ENCODE peak calls at places on chromosomes 3 and 15, in seven cellular contexts. X, Y, V, J, C, E and D are unnamed samples.
A peak's percentile ranks its signal among the peaks of the same experiment; 100 is the strongest.

GRCh38 chr3:141336672-141337522 is 31.4 kb upstream of the ZBTB38 start:
- DNase-seq in Y (peak; percentile 45), E (no peak), V (no peak), X (no peak), C (no peak), J (no peak), D (peak; percentile 72)

GRCh38 chr3:42144209-42144608 is 53.1 kb downstream of the TRAK1 start:
- DNase-seq in C (no peak), J (no peak), X (no peak), E (no peak), Y (no peak), V (no peak), D (no peak)

GRCh38 chr3:154602241-154602640 is 172.3 kb upstream of the GPR149 start:
- DNase-seq in E (no peak), J (no peak), Y (no peak), X (no peak), C (no peak), V (no peak), D (no peak)

GRCh38 chr3:127792664-127793292 is 29.5 kb downstream of the MGLL start:
- DNase-seq in C (peak; percentile 90), Y (peak; percentile 87), E (no peak), V (no peak), J (peak; percentile 90), X (no peak), D (peak; percentile 71)

GRCh38 chr3:47243748-47244147 is 38.9 kb downstream of the KIF9 start:
- DNase-seq in X (no peak), J (no peak), C (no peak), Y (no peak), V (no peak), E (no peak), D (no peak)

GRCh38 chr3:143000525-143000924 is 845 bp upstream of the U2SURP start:
- DNase-seq in E (no peak), C (peak; percentile 24), J (no peak), V (no peak), X (no peak), Y (no peak), D (peak; percentile 66)

GRCh38 chr3:68206524-68207117 is 552.2 kb upstream of the SUCLG2 start:
- DNase-seq in E (no peak), Y (no peak), X (no peak), J (no peak), C (peak; percentile 7), V (no peak), D (peak; percentile 5)

GRCh38 chr15:57327985-57328471 is 48.3 kb upstream of the CGNL1 start:
- DNase-seq in X (no peak), V (no peak), C (no peak), Y (peak; percentile 95), J (no peak), E (no peak), D (no peak)

GRCh38 chr3:71584216-71585061 is 911 bp upstream of the FOXP1 start:
- DNase-seq in C (peak; percentile 56), Y (no peak), J (peak; percentile 89), X (peak; percentile 65), V (peak; percentile 47), E (peak; percentile 16), D (peak; percentile 36)

GRCh38 chr15:66823601-66824000 is 121.6 kb downstream of the SMAD6 start:
- DNase-seq in J (no peak), X (no peak), C (no peak), Y (no peak), E (no peak), V (no peak), D (no peak)

GRCh38 chr3:30401971-30402370 is 204.4 kb upstream of the TGFBR2 start:
- DNase-seq in C (peak; percentile 33), J (no peak), X (no peak), Y (peak; percentile 16), E (no peak), V (no peak), D (no peak)

GRCh38 chr3:88509582-88509981 is 359.8 kb downstream of the C3orf38 start:
- DNase-seq in E (no peak), Y (no peak), V (no peak), X (no peak), J (no peak), C (no peak), D (no peak)

GRCh38 chr3:123346726-123347125 is 102.2 kb downstream of the ADCY5 start:
- DNase-seq in X (no peak), V (no peak), C (no peak), J (no peak), Y (no peak), E (no peak), D (no peak)

GRCh38 chr3:29758108-29759020 is 477.5 kb downstream of the RBMS3 start:
- DNase-seq in C (peak; percentile 93), V (no peak), J (no peak), E (no peak), X (no peak), Y (peak; percentile 80), D (peak; percentile 24)

GRCh38 chr3:39910828-39911464 is 101.5 kb downstream of the MYRIP start:
- DNase-seq in Y (no peak), E (no peak), J (no peak), C (peak; percentile 8), X (no peak), V (no peak), D (no peak)

GRCh38 chr15:90845201-90845949 is 23.0 kb upstream of the FURIN start:
- DNase-seq in V (no peak), Y (peak; percentile 79), X (peak; percentile 87), J (no peak), E (no peak), C (peak; percentile 70), D (peak; percentile 86)

GRCh38 chr3:100289339-100289738 is 28.5 kb downstream of the TBC1D23 start:
- DNase-seq in E (no peak), J (no peak), Y (no peak), C (no peak), X (no peak), V (no peak), D (no peak)

GRCh38 chr3:186879776-186880175 is 37.3 kb downstream of the ADIPOQ start:
- DNase-seq in C (no peak), J (no peak), E (no peak), Y (no peak), X (no peak), V (no peak), D (no peak)

GRCh38 chr15:79399591-79399990 is 32.5 kb upstream of the MINAR1 start:
- DNase-seq in X (no peak), E (no peak), V (no peak), J (no peak), Y (no peak), C (no peak), D (no peak)

GRCh38 chr15:75942464-75942863 is 38.8 kb downstream of the FBXO22 start:
- DNase-seq in X (no peak), J (no peak), V (no peak), Y (no peak), E (no peak), C (no peak), D (no peak)

GRCh38 chr15:47737424-47737823 is 20.1 kb downstream of the SEMA6D start:
- DNase-seq in E (no peak), C (no peak), Y (no peak), J (no peak), X (no peak), V (no peak), D (no peak)

GRCh38 chr3:25587526-25587925 is 77.2 kb downstream of the TOP2B start:
- DNase-seq in C (peak; percentile 60), Y (no peak), E (no peak), V (no peak), J (no peak), X (no peak), D (no peak)

GRCh38 chr3:41330465-41330864 is 131.2 kb downstream of the CTNNB1 start:
- DNase-seq in C (no peak), E (no peak), Y (no peak), X (no peak), V (no peak), J (no peak), D (peak; percentile 14)

GRCh38 chr3:100317928-100318327 is 16.6 kb upstream of the NIT2 start:
- DNase-seq in E (no peak), C (no peak), Y (no peak), J (no peak), X (no peak), V (no peak), D (no peak)

GRCh38 chr3:197555281-197556261 is at the start of gene BDH1:
- DNase-seq in Y (no peak), E (peak; percentile 59), V (peak; percentile 31), C (peak; percentile 41), X (peak; percentile 74), J (no peak), D (peak; percentile 38)

GRCh38 chr3:184556502-184557347 is 4.9 kb upstream of the EPHB3 start:
- DNase-seq in C (no peak), V (no peak), J (no peak), E (no peak), X (no peak), Y (no peak), D (no peak)

GRCh38 chr3:42741796-42742195 is 31.3 kb downstream of the CCDC13 start:
- DNase-seq in Y (no peak), X (no peak), J (peak; percentile 64), C (no peak), V (no peak), E (no peak), D (no peak)

GRCh38 chr3:61579685-61580084 is 18.3 kb downstream of the PTPRG start:
- DNase-seq in E (no peak), C (no peak), V (no peak), J (no peak), Y (no peak), X (no peak), D (no peak)

GRCh38 chr3:143751643-143752178 is 96.6 kb downstream of the SLC9A9 start:
- DNase-seq in X (peak; percentile 12), V (no peak), Y (no peak), J (no peak), E (no peak), C (no peak), D (no peak)

GRCh38 chr3:42072930-42073329 is 18.2 kb upstream of the TRAK1 start:
- DNase-seq in J (peak; percentile 54), C (no peak), Y (no peak), V (peak; percentile 6), E (no peak), X (no peak), D (no peak)